ENCODE peak calls at places on chromosomes 7 and 10, in five cellular contexts. Z is K562, C is GM10248, U is RWPE1, X is brain microvascular endothelial cell. F is an unnamed sample.

GRCh38 chr10:88187472-88187871 is 324.0 kb downstream of the PTEN start:
- DNase-seq in Z (no peak), C (no peak), U (no peak), X (no peak), F (no peak)

GRCh38 chr7:36474283-36475010 is 84.8 kb downstream of the ANLN start:
- DNase-seq in Z (peak; percentile 64), C (no peak), U (peak; percentile 70), X (peak; percentile 39), F (no peak)

GRCh38 chr7:107150375-107151073 is 18.3 kb upstream of the HBP1 start:
- DNase-seq in Z (peak; percentile 91), C (peak; percentile 34), U (peak; percentile 18), X (peak; percentile 87), F (peak; percentile 43)

GRCh38 chr7:140230862-140231778 is 54.3 kb upstream of the KDM7A start:
- DNase-seq in Z (no peak), C (peak; percentile 38), U (no peak), X (peak; percentile 29), F (peak; percentile 51)

GRCh38 chr7:99693427-99694200 is 13.8 kb upstream of the CYP3A5 start:
- DNase-seq in Z (peak; percentile 95), C (no peak), U (no peak), X (no peak), F (no peak)

GRCh38 chr10:127872871-127873600 is 19.7 kb downstream of the CLRN3 start:
- DNase-seq in Z (no peak), C (no peak), U (no peak), X (peak; percentile 12), F (no peak)

GRCh38 chr7:42071372-42072261 is 165.4 kb downstream of the GLI3 start:
- DNase-seq in Z (no peak), C (no peak), U (peak; percentile 33), X (no peak), F (no peak)

GRCh38 chr10:103534621-103535498 is 41.4 kb downstream of the NEURL1 start:
- DNase-seq in Z (no peak), C (no peak), U (no peak), X (no peak), F (no peak)

GRCh38 chr7:121531175-121532070 is 135.3 kb upstream of the FAM3C start:
- DNase-seq in Z (no peak), C (no peak), U (no peak), X (peak; percentile 21), F (no peak)

GRCh38 chr7:142939226-142939910 is at the start of gene LLCFC1:
- DNase-seq in Z (peak; percentile 60), C (peak; percentile 48), U (no peak), X (no peak), F (peak; percentile 51)

GRCh38 chr10:21398549-21399345 is 126.7 kb downstream of the SKIDA1 start:
- DNase-seq in Z (no peak), C (no peak), U (peak; percentile 80), X (no peak), F (no peak)
- TF ChIP-seq CTCF in Z (no peak), C (no peak), U (no peak), X (no peak), F (no peak)

GRCh38 chr10:92903633-92904032 is 55.3 kb downstream of the EXOC6 start:
- DNase-seq in Z (no peak), C (no peak), U (no peak), X (no peak), F (no peak)

GRCh38 chr10:92901819-92902234 is 53.5 kb downstream of the EXOC6 start:
- DNase-seq in Z (no peak), C (peak; percentile 6), U (no peak), X (no peak), F (peak; percentile 6)

GRCh38 chr10:92907280-92907679 is 59.0 kb downstream of the EXOC6 start:
- DNase-seq in Z (no peak), C (no peak), U (no peak), X (no peak), F (no peak)
- TF ChIP-seq CTCF in Z (no peak), C (no peak), U (no peak), X (no peak), F (no peak)

GRCh38 chr7:101216860-101217387 is 457 bp downstream of the PLOD3 start:
- DNase-seq in Z (no peak), C (no peak), U (no peak), X (no peak), F (no peak)

GRCh38 chr7:101220295-101220694 is 2.3 kb downstream of the ZNHIT1 start:
- DNase-seq in Z (no peak), C (no peak), U (no peak), X (no peak), F (no peak)

GRCh38 chr7:101218236-101219130 is 518 bp downstream of the ZNHIT1 start:
- DNase-seq in Z (no peak), C (no peak), U (no peak), X (no peak), F (no peak)

GRCh38 chr7:101216001-101216859 is 1.2 kb downstream of the PLOD3 start:
- DNase-seq in Z (peak; percentile 45), C (no peak), U (no peak), X (peak; percentile 9), F (no peak)

GRCh38 chr7:101217388-101218235 is at the start of the genes PLOD3 and ZNHIT1:
- DNase-seq in Z (peak; percentile 100), C (peak; percentile 99), U (peak; percentile 98), X (peak; percentile 97), F (peak; percentile 100)
- TF ChIP-seq CTCF in Z (peak; percentile 36), C (peak; percentile 15), U (no peak), X (peak; percentile 6), F (no peak)

GRCh38 chr10:52746169-52746568 is 26.4 kb downstream of the MBL2 start:
- DNase-seq in Z (no peak), C (no peak), U (no peak), X (no peak), F (no peak)
- TF ChIP-seq CTCF in Z (no peak), C (no peak), U (no peak), X (no peak), F (no peak)

GRCh38 chr10:22442468-22442867 is 97.2 kb downstream of the SPAG6 start:
- DNase-seq in Z (no peak), C (no peak), U (no peak), X (no peak), F (no peak)
- TF ChIP-seq CTCF in Z (no peak), C (no peak), U (no peak), X (no peak), F (no peak)

GRCh38 chr7:122889116-122889515 is 2.9 kb upstream of the CADPS2 start:
- DNase-seq in Z (no peak), C (no peak), U (no peak), X (no peak), F (no peak)

GRCh38 chr7:122886357-122887081 is at the start of gene CADPS2:
- DNase-seq in Z (peak; percentile 58), C (peak; percentile 61), U (peak; percentile 73), X (peak; percentile 89), F (peak; percentile 73)

GRCh38 chr7:122885583-122886356 is 490 bp downstream of the CADPS2 start:
- DNase-seq in Z (peak; percentile 8), C (peak; percentile 39), U (peak; percentile 16), X (peak; percentile 51), F (peak; percentile 41)

GRCh38 chr7:122887848-122888247 is 1.6 kb upstream of the CADPS2 start:
- DNase-seq in Z (no peak), C (no peak), U (no peak), X (no peak), F (no peak)

GRCh38 chr7:122887198-122887597 is 938 bp upstream of the CADPS2 start:
- DNase-seq in Z (peak; percentile 54), C (peak; percentile 14), U (peak; percentile 3), X (peak; percentile 82), F (peak; percentile 35)
- TF ChIP-seq CTCF in Z (peak; percentile 13), C (no peak), U (no peak), X (peak; percentile 59), F (no peak)

DNA sequence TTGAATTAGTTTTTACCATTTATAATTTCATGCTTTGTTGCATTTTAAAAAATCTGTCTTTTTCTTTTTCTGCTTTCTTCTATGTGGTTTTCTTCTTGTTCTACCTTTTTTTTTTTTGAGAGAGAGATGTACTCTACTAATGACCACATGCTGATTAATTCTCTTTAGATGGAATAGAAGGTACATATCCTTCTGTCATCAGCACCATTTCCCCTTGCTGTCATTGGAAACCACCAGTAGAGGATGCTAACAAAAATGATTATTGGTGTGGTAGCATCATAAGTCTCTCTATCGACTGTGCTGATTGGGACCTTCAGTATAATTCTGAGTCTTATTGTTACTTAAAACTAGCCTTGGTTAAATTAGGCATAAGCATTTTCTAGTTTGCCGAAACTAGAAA is 3.6 kb downstream of the ZEB1 start:
- DNase-seq in Z (no peak), C (peak; percentile 16), U (no peak), X (no peak), F (peak; percentile 22)
- TF ChIP-seq CTCF in Z (no peak), C (peak; percentile 56), U (no peak), X (peak; percentile 34), F (peak; percentile 47)

DNA sequence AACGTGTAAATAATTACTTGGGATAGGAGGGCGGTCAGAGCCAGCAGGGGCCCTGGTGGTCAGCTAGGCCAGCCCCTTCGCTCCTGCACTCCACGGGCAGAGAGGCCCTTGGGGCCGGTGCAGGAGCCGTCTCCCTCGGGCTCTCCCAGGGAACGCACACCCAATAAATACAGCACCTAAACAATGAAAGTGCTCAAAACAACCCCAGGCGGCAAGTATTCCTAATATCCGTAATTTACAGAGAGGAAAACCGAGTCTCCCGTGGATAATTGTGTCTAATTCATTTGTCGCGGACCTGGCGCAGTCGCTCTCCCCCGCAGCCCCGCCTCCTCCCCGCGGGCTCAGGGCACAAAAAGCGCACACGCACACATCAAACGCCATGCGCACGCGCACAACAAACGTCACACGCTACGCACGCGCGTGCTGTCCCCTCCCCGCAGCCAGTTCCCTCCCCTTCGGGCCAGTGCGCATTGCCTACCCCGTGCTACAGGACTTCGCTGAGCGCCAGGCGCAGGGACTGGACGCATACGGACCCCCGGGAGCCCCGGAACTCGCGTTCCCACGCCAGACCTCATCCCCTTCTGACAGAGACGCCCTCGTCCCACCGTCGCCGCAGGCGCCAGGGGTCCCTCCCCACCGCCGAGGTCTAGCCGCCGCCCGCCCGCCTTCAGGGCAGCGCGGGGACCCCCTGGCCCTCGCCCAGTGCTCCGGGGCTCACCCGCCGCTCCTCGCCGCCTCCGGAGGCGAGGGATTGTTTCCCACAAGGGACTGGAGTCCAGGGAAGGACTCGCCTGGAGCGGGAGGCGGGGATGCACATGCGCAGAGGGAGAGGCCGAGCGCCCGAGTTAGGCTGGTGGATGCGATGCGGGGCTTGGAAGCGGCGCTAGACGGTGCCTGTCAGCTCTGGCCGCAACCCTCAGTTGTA is at the start of gene ZNF248:
- DNase-seq in Z (peak; percentile 98), C (peak; percentile 92), U (peak; percentile 86), X (peak; percentile 93), F (peak; percentile 91)
- TF ChIP-seq CTCF in Z (no peak), C (no peak), U (no peak), X (no peak), F (no peak)

F was measured in GM13977.